ENCODE peak calls at places on chromosomes 6 and 20, in seven cellular contexts. One of them, this sample, is unnamed.

GRCh38 chr6:108133594-108134179 is 32.1 kb upstream of the NR2E1 start:
- DNase-seq in HEK293T: peak
- DNase-seq in foreskin fibroblast: peak
- DNase-seq in activated T-cell treated with anti-CD3 and anti-CD28 coated beads, Interleukin-2, amount 50 U/mL, for 48 hours: peak
- DNase-seq in activated CD4-positive, alpha-beta T cell treated with anti-CD3 and anti-CD28 coated beads for 48 hours: peak
- DNase-seq in psoas muscle: peak
- DNase-seq in LoVo: peak
- DNase-seq in this sample: peak

GRCh38 chr6:122400467-122401089 is 1.1 kb downstream of the HSF2 start:
- DNase-seq in LoVo: no peak
- DNase-seq in activated CD4-positive, alpha-beta T cell treated with anti-CD3 and anti-CD28 coated beads for 48 hours: no peak
- DNase-seq in psoas muscle: no peak
- DNase-seq in HEK293T: no peak
- DNase-seq in activated T-cell treated with anti-CD3 and anti-CD28 coated beads, Interleukin-2, amount 50 U/mL, for 48 hours: no peak
- DNase-seq in foreskin fibroblast: no peak
- DNase-seq in this sample: no peak

GRCh38 chr6:161547617-161548016 is 273.8 kb upstream of the AGPAT4 start:
- DNase-seq in LoVo: no peak
- DNase-seq in HEK293T: no peak
- DNase-seq in activated T-cell treated with anti-CD3 and anti-CD28 coated beads, Interleukin-2, amount 50 U/mL, for 48 hours: no peak
- DNase-seq in foreskin fibroblast: no peak
- DNase-seq in activated CD4-positive, alpha-beta T cell treated with anti-CD3 and anti-CD28 coated beads for 48 hours: no peak
- DNase-seq in psoas muscle: no peak
- DNase-seq in this sample: no peak

GRCh38 chr20:53494753-53495152 is 98.9 kb downstream of the ZNF217 start:
- DNase-seq in LoVo: no peak
- DNase-seq in HEK293T: no peak
- DNase-seq in activated T-cell treated with anti-CD3 and anti-CD28 coated beads, Interleukin-2, amount 50 U/mL, for 48 hours: no peak
- DNase-seq in activated CD4-positive, alpha-beta T cell treated with anti-CD3 and anti-CD28 coated beads for 48 hours: no peak
- DNase-seq in foreskin fibroblast: no peak
- DNase-seq in psoas muscle: no peak
- DNase-seq in this sample: no peak

GRCh38 chr6:84150680-84151079 is 76.8 kb downstream of the CEP162 start:
- DNase-seq in foreskin fibroblast: peak
- DNase-seq in LoVo: no peak
- DNase-seq in HEK293T: no peak
- DNase-seq in psoas muscle: no peak
- DNase-seq in activated T-cell treated with anti-CD3 and anti-CD28 coated beads, Interleukin-2, amount 50 U/mL, for 48 hours: no peak
- DNase-seq in activated CD4-positive, alpha-beta T cell treated with anti-CD3 and anti-CD28 coated beads for 48 hours: peak
- DNase-seq in this sample: no peak

GRCh38 chr6:89369009-89369408 is 16.5 kb upstream of the UBE2J1 start:
- DNase-seq in activated T-cell treated with anti-CD3 and anti-CD28 coated beads, Interleukin-2, amount 50 U/mL, for 48 hours: no peak
- DNase-seq in activated CD4-positive, alpha-beta T cell treated with anti-CD3 and anti-CD28 coated beads for 48 hours: no peak
- DNase-seq in LoVo: no peak
- DNase-seq in foreskin fibroblast: peak
- DNase-seq in psoas muscle: no peak
- DNase-seq in HEK293T: peak
- DNase-seq in this sample: no peak

GRCh38 chr6:47977314-47977713 is 133.7 kb downstream of the PTCHD4 start:
- DNase-seq in activated T-cell treated with anti-CD3 and anti-CD28 coated beads, Interleukin-2, amount 50 U/mL, for 48 hours: no peak
- DNase-seq in psoas muscle: no peak
- DNase-seq in HEK293T: no peak
- DNase-seq in foreskin fibroblast: no peak
- DNase-seq in activated CD4-positive, alpha-beta T cell treated with anti-CD3 and anti-CD28 coated beads for 48 hours: no peak
- DNase-seq in LoVo: no peak
- DNase-seq in this sample: no peak

GRCh38 chr6:143441680-143442359 is 8.7 kb downstream of the ADAT2 start:
- DNase-seq in LoVo: no peak
- DNase-seq in foreskin fibroblast: no peak
- DNase-seq in psoas muscle: no peak
- DNase-seq in activated CD4-positive, alpha-beta T cell treated with anti-CD3 and anti-CD28 coated beads for 48 hours: no peak
- DNase-seq in activated T-cell treated with anti-CD3 and anti-CD28 coated beads, Interleukin-2, amount 50 U/mL, for 48 hours: no peak
- DNase-seq in HEK293T: no peak
- DNase-seq in this sample: no peak

GRCh38 chr6:151497935-151498726 is 4.3 kb downstream of the CCDC170 start:
- DNase-seq in psoas muscle: no peak
- DNase-seq in activated T-cell treated with anti-CD3 and anti-CD28 coated beads, Interleukin-2, amount 50 U/mL, for 48 hours: no peak
- DNase-seq in HEK293T: no peak
- DNase-seq in LoVo: no peak
- DNase-seq in activated CD4-positive, alpha-beta T cell treated with anti-CD3 and anti-CD28 coated beads for 48 hours: no peak
- DNase-seq in foreskin fibroblast: no peak
- DNase-seq in this sample: no peak

GRCh38 chr20:46074006-46074405 is 15.8 kb downstream of the NCOA5 start:
- DNase-seq in HEK293T: no peak
- DNase-seq in LoVo: no peak
- DNase-seq in activated CD4-positive, alpha-beta T cell treated with anti-CD3 and anti-CD28 coated beads for 48 hours: no peak
- DNase-seq in foreskin fibroblast: no peak
- DNase-seq in activated T-cell treated with anti-CD3 and anti-CD28 coated beads, Interleukin-2, amount 50 U/mL, for 48 hours: no peak
- DNase-seq in psoas muscle: no peak
- DNase-seq in this sample: no peak

GRCh38 chr20:16929756-16930155 is 181.6 kb downstream of the OTOR start:
- DNase-seq in HEK293T: no peak
- DNase-seq in activated T-cell treated with anti-CD3 and anti-CD28 coated beads, Interleukin-2, amount 50 U/mL, for 48 hours: no peak
- DNase-seq in LoVo: no peak
- DNase-seq in psoas muscle: no peak
- DNase-seq in activated CD4-positive, alpha-beta T cell treated with anti-CD3 and anti-CD28 coated beads for 48 hours: no peak
- DNase-seq in foreskin fibroblast: peak
- DNase-seq in this sample: no peak

GRCh38 chr20:58647814-58648501 is 3.1 kb upstream of the STX16 start:
- DNase-seq in psoas muscle: no peak
- DNase-seq in LoVo: no peak
- DNase-seq in foreskin fibroblast: no peak
- DNase-seq in HEK293T: no peak
- DNase-seq in activated T-cell treated with anti-CD3 and anti-CD28 coated beads, Interleukin-2, amount 50 U/mL, for 48 hours: peak
- DNase-seq in activated CD4-positive, alpha-beta T cell treated with anti-CD3 and anti-CD28 coated beads for 48 hours: no peak
- DNase-seq in this sample: peak

GRCh38 chr20:20568604-20569205 is 143.7 kb downstream of the RALGAPA2 start:
- DNase-seq in psoas muscle: no peak
- DNase-seq in activated T-cell treated with anti-CD3 and anti-CD28 coated beads, Interleukin-2, amount 50 U/mL, for 48 hours: peak
- DNase-seq in HEK293T: peak
- DNase-seq in activated CD4-positive, alpha-beta T cell treated with anti-CD3 and anti-CD28 coated beads for 48 hours: peak
- DNase-seq in foreskin fibroblast: peak
- DNase-seq in LoVo: peak
- DNase-seq in this sample: no peak

GRCh38 chr6:151627689-151628444 is 134.1 kb downstream of the CCDC170 start:
- DNase-seq in activated T-cell treated with anti-CD3 and anti-CD28 coated beads, Interleukin-2, amount 50 U/mL, for 48 hours: no peak
- DNase-seq in foreskin fibroblast: no peak
- DNase-seq in psoas muscle: no peak
- DNase-seq in activated CD4-positive, alpha-beta T cell treated with anti-CD3 and anti-CD28 coated beads for 48 hours: no peak
- DNase-seq in LoVo: peak
- DNase-seq in HEK293T: no peak
- DNase-seq in this sample: no peak

GRCh38 chr6:99187429-99187828 is 162.0 kb downstream of the FAXC start:
- DNase-seq in foreskin fibroblast: no peak
- DNase-seq in LoVo: no peak
- DNase-seq in activated CD4-positive, alpha-beta T cell treated with anti-CD3 and anti-CD28 coated beads for 48 hours: no peak
- DNase-seq in HEK293T: no peak
- DNase-seq in activated T-cell treated with anti-CD3 and anti-CD28 coated beads, Interleukin-2, amount 50 U/mL, for 48 hours: no peak
- DNase-seq in psoas muscle: no peak
- DNase-seq in this sample: no peak

GRCh38 chr6:121951918-121952379 is 447.5 kb upstream of the HSF2 start:
- DNase-seq in foreskin fibroblast: peak
- DNase-seq in psoas muscle: no peak
- DNase-seq in activated T-cell treated with anti-CD3 and anti-CD28 coated beads, Interleukin-2, amount 50 U/mL, for 48 hours: no peak
- DNase-seq in activated CD4-positive, alpha-beta T cell treated with anti-CD3 and anti-CD28 coated beads for 48 hours: no peak
- DNase-seq in HEK293T: no peak
- DNase-seq in LoVo: no peak
- DNase-seq in this sample: peak

GRCh38 chr6:1524040-1524480 is 85.7 kb upstream of the FOXC1 start:
- DNase-seq in activated T-cell treated with anti-CD3 and anti-CD28 coated beads, Interleukin-2, amount 50 U/mL, for 48 hours: peak
- DNase-seq in LoVo: no peak
- DNase-seq in psoas muscle: peak
- DNase-seq in HEK293T: peak
- DNase-seq in activated CD4-positive, alpha-beta T cell treated with anti-CD3 and anti-CD28 coated beads for 48 hours: peak
- DNase-seq in foreskin fibroblast: no peak
- DNase-seq in this sample: peak

GRCh38 chr6:148932731-148933130 is 185.9 kb downstream of the UST start:
- DNase-seq in psoas muscle: no peak
- DNase-seq in LoVo: no peak
- DNase-seq in HEK293T: no peak
- DNase-seq in activated CD4-positive, alpha-beta T cell treated with anti-CD3 and anti-CD28 coated beads for 48 hours: no peak
- DNase-seq in foreskin fibroblast: no peak
- DNase-seq in activated T-cell treated with anti-CD3 and anti-CD28 coated beads, Interleukin-2, amount 50 U/mL, for 48 hours: no peak
- DNase-seq in this sample: no peak

GRCh38 chr6:73695619-73696421 is at the start of gene CD109:
- DNase-seq in LoVo: peak
- DNase-seq in activated T-cell treated with anti-CD3 and anti-CD28 coated beads, Interleukin-2, amount 50 U/mL, for 48 hours: peak
- DNase-seq in HEK293T: peak
- DNase-seq in activated CD4-positive, alpha-beta T cell treated with anti-CD3 and anti-CD28 coated beads for 48 hours: peak
- DNase-seq in psoas muscle: peak
- DNase-seq in foreskin fibroblast: peak
- DNase-seq in this sample: peak

GRCh38 chr6:41428402-41428994 is 93.1 kb downstream of the NCR2 start:
- DNase-seq in HEK293T: no peak
- DNase-seq in foreskin fibroblast: no peak
- DNase-seq in psoas muscle: peak
- DNase-seq in activated CD4-positive, alpha-beta T cell treated with anti-CD3 and anti-CD28 coated beads for 48 hours: no peak
- DNase-seq in LoVo: peak
- DNase-seq in activated T-cell treated with anti-CD3 and anti-CD28 coated beads, Interleukin-2, amount 50 U/mL, for 48 hours: no peak
- DNase-seq in this sample: peak

GRCh38 chr6:3151705-3152104 is 5.6 kb downstream of the TUBB2A start:
- DNase-seq in HEK293T: no peak
- DNase-seq in psoas muscle: no peak
- DNase-seq in activated T-cell treated with anti-CD3 and anti-CD28 coated beads, Interleukin-2, amount 50 U/mL, for 48 hours: no peak
- DNase-seq in foreskin fibroblast: no peak
- DNase-seq in activated CD4-positive, alpha-beta T cell treated with anti-CD3 and anti-CD28 coated beads for 48 hours: no peak
- DNase-seq in LoVo: no peak
- DNase-seq in this sample: no peak

GRCh38 chr20:49568491-49569151 is 684 bp upstream of the PTGIS start:
- DNase-seq in activated CD4-positive, alpha-beta T cell treated with anti-CD3 and anti-CD28 coated beads for 48 hours: no peak
- DNase-seq in activated T-cell treated with anti-CD3 and anti-CD28 coated beads, Interleukin-2, amount 50 U/mL, for 48 hours: peak
- DNase-seq in foreskin fibroblast: no peak
- DNase-seq in HEK293T: no peak
- DNase-seq in LoVo: no peak
- DNase-seq in psoas muscle: peak
- DNase-seq in this sample: peak

GRCh38 chr20:53162251-53162835 is 190.2 kb downstream of the TSHZ2 start:
- DNase-seq in LoVo: peak
- DNase-seq in psoas muscle: peak
- DNase-seq in activated CD4-positive, alpha-beta T cell treated with anti-CD3 and anti-CD28 coated beads for 48 hours: no peak
- DNase-seq in activated T-cell treated with anti-CD3 and anti-CD28 coated beads, Interleukin-2, amount 50 U/mL, for 48 hours: no peak
- DNase-seq in foreskin fibroblast: no peak
- DNase-seq in HEK293T: peak
- DNase-seq in this sample: peak

GRCh38 chr6:7649037-7649810 is 59.2 kb downstream of the SNRNP48 start:
- DNase-seq in foreskin fibroblast: no peak
- DNase-seq in psoas muscle: no peak
- DNase-seq in activated T-cell treated with anti-CD3 and anti-CD28 coated beads, Interleukin-2, amount 50 U/mL, for 48 hours: no peak
- DNase-seq in HEK293T: no peak
- DNase-seq in LoVo: no peak
- DNase-seq in activated CD4-positive, alpha-beta T cell treated with anti-CD3 and anti-CD28 coated beads for 48 hours: no peak
- DNase-seq in this sample: no peak

GRCh38 chr20:10314198-10314597 is 95.6 kb downstream of the SNAP25 start:
- DNase-seq in activated T-cell treated with anti-CD3 and anti-CD28 coated beads, Interleukin-2, amount 50 U/mL, for 48 hours: no peak
- DNase-seq in LoVo: no peak
- DNase-seq in activated CD4-positive, alpha-beta T cell treated with anti-CD3 and anti-CD28 coated beads for 48 hours: no peak
- DNase-seq in HEK293T: no peak
- DNase-seq in foreskin fibroblast: peak
- DNase-seq in psoas muscle: no peak
- DNase-seq in this sample: no peak

GRCh38 chr20:2004171-2004570 is 10.3 kb upstream of the PDYN start:
- DNase-seq in activated T-cell treated with anti-CD3 and anti-CD28 coated beads, Interleukin-2, amount 50 U/mL, for 48 hours: no peak
- DNase-seq in HEK293T: no peak
- DNase-seq in foreskin fibroblast: no peak
- DNase-seq in activated CD4-positive, alpha-beta T cell treated with anti-CD3 and anti-CD28 coated beads for 48 hours: no peak
- DNase-seq in psoas muscle: no peak
- DNase-seq in LoVo: no peak
- DNase-seq in this sample: no peak

GRCh38 chr6:30749554-30750378 is 5.4 kb upstream of the IER3 start:
- DNase-seq in LoVo: peak
- DNase-seq in foreskin fibroblast: no peak
- DNase-seq in psoas muscle: no peak
- DNase-seq in activated T-cell treated with anti-CD3 and anti-CD28 coated beads, Interleukin-2, amount 50 U/mL, for 48 hours: no peak
- DNase-seq in activated CD4-positive, alpha-beta T cell treated with anti-CD3 and anti-CD28 coated beads for 48 hours: no peak
- DNase-seq in HEK293T: no peak
- DNase-seq in this sample: no peak

GRCh38 chr6:105318660-105319059 is 84.2 kb downstream of the PREP start:
- DNase-seq in activated CD4-positive, alpha-beta T cell treated with anti-CD3 and anti-CD28 coated beads for 48 hours: no peak
- DNase-seq in HEK293T: no peak
- DNase-seq in LoVo: no peak
- DNase-seq in foreskin fibroblast: peak
- DNase-seq in activated T-cell treated with anti-CD3 and anti-CD28 coated beads, Interleukin-2, amount 50 U/mL, for 48 hours: no peak
- DNase-seq in psoas muscle: no peak
- DNase-seq in this sample: no peak

GRCh38 chr6:30964075-30964474 is 19.4 kb upstream of the MUC21 start:
- DNase-seq in psoas muscle: no peak
- DNase-seq in HEK293T: no peak
- DNase-seq in LoVo: no peak
- DNase-seq in activated CD4-positive, alpha-beta T cell treated with anti-CD3 and anti-CD28 coated beads for 48 hours: no peak
- DNase-seq in foreskin fibroblast: no peak
- DNase-seq in activated T-cell treated with anti-CD3 and anti-CD28 coated beads, Interleukin-2, amount 50 U/mL, for 48 hours: peak
- DNase-seq in this sample: no peak

GRCh38 chr20:11144114-11144513 is 470.3 kb upstream of the JAG1 start:
- DNase-seq in foreskin fibroblast: peak
- DNase-seq in activated CD4-positive, alpha-beta T cell treated with anti-CD3 and anti-CD28 coated beads for 48 hours: no peak
- DNase-seq in HEK293T: no peak
- DNase-seq in LoVo: no peak
- DNase-seq in activated T-cell treated with anti-CD3 and anti-CD28 coated beads, Interleukin-2, amount 50 U/mL, for 48 hours: no peak
- DNase-seq in psoas muscle: no peak
- DNase-seq in this sample: no peak

GRCh38 chr20:8156603-8157079 is 24.6 kb downstream of the PLCB1 start:
- DNase-seq in LoVo: peak
- DNase-seq in psoas muscle: no peak
- DNase-seq in activated CD4-positive, alpha-beta T cell treated with anti-CD3 and anti-CD28 coated beads for 48 hours: no peak
- DNase-seq in foreskin fibroblast: no peak
- DNase-seq in activated T-cell treated with anti-CD3 and anti-CD28 coated beads, Interleukin-2, amount 50 U/mL, for 48 hours: no peak
- DNase-seq in HEK293T: no peak
- DNase-seq in this sample: no peak

GRCh38 chr20:61668064-61668463 is 397.6 kb downstream of the TAF4 start:
- DNase-seq in HEK293T: no peak
- DNase-seq in activated CD4-positive, alpha-beta T cell treated with anti-CD3 and anti-CD28 coated beads for 48 hours: no peak
- DNase-seq in foreskin fibroblast: no peak
- DNase-seq in activated T-cell treated with anti-CD3 and anti-CD28 coated beads, Interleukin-2, amount 50 U/mL, for 48 hours: no peak
- DNase-seq in psoas muscle: no peak
- DNase-seq in LoVo: no peak
- DNase-seq in this sample: no peak

GRCh38 chr20:15332711-15333160 is 995.3 kb upstream of the FLRT3 start:
- DNase-seq in foreskin fibroblast: no peak
- DNase-seq in HEK293T: no peak
- DNase-seq in activated CD4-positive, alpha-beta T cell treated with anti-CD3 and anti-CD28 coated beads for 48 hours: no peak
- DNase-seq in psoas muscle: no peak
- DNase-seq in LoVo: no peak
- DNase-seq in activated T-cell treated with anti-CD3 and anti-CD28 coated beads, Interleukin-2, amount 50 U/mL, for 48 hours: no peak
- DNase-seq in this sample: no peak

GRCh38 chr20:17431621-17432364 is 99.4 kb downstream of the BFSP1 start:
- DNase-seq in psoas muscle: peak
- DNase-seq in activated T-cell treated with anti-CD3 and anti-CD28 coated beads, Interleukin-2, amount 50 U/mL, for 48 hours: peak
- DNase-seq in activated CD4-positive, alpha-beta T cell treated with anti-CD3 and anti-CD28 coated beads for 48 hours: peak
- DNase-seq in LoVo: peak
- DNase-seq in foreskin fibroblast: peak
- DNase-seq in HEK293T: peak
- DNase-seq in this sample: no peak